ENCODE peak calls at places on chromosomes 5 and 9, in six cellular contexts. M, T, Q, S, A and L are unnamed samples.
A peak's percentile ranks its signal among the peaks of the same experiment; 100 is the strongest.

GRCh38 chr9:86396412-86396811 is 42.2 kb upstream of the TUT7 start:
- DNase-seq in T (no peak), S (no peak), Q (no peak), M (no peak), A (no peak), L (no peak)

GRCh38 chr9:22129134-22129533 is 120.0 kb upstream of the CDKN2B start:
- DNase-seq in M (no peak), A (no peak), S (no peak), Q (no peak), T (peak; percentile 67), L (no peak)

GRCh38 chr5:137660349-137660817 is 75.5 kb downstream of the KLHL3 start:
- DNase-seq in A (peak; percentile 42), M (peak; percentile 69), T (peak; percentile 73), Q (peak; percentile 59), S (peak; percentile 84), L (peak; percentile 67)

GRCh38 chr5:64612349-64612961 is 77.8 kb upstream of the SHISAL2B start:
- DNase-seq in M (peak; percentile 30), S (no peak), Q (peak; percentile 54), A (peak; percentile 33), T (peak; percentile 53), L (peak; percentile 16)

GRCh38 chr5:166165600-166165999 is 2125.8 kb upstream of the WWC1 start:
- DNase-seq in M (peak; percentile 6), T (no peak), A (peak; percentile 12), S (no peak), Q (no peak), L (no peak)

GRCh38 chr9:97807681-97808080 is 45.3 kb upstream of the FOXE1 start:
- DNase-seq in S (no peak), A (peak; percentile 72), T (no peak), M (no peak), Q (no peak), L (no peak)

GRCh38 chr5:123283031-123283430 is 140.2 kb downstream of the CEP120 start:
- DNase-seq in A (no peak), T (no peak), S (no peak), M (no peak), Q (no peak), L (no peak)

GRCh38 chr9:93225892-93226291 is 42.0 kb downstream of the WNK2 start:
- DNase-seq in T (no peak), M (no peak), A (no peak), S (no peak), Q (no peak), L (no peak)

GRCh38 chr9:131631254-131631653 is 85.9 kb downstream of the PRRT1B start:
- DNase-seq in T (no peak), M (no peak), S (no peak), A (no peak), Q (no peak), L (no peak)

GRCh38 chr9:126474201-126474765 is 139.4 kb upstream of the LMX1B start:
- DNase-seq in M (no peak), T (peak; percentile 61), Q (peak; percentile 53), S (no peak), A (no peak), L (peak; percentile 15)

GRCh38 chr9:133982971-133983720 is 9.0 kb downstream of the VAV2 start:
- DNase-seq in A (no peak), T (no peak), Q (no peak), M (no peak), S (no peak), L (no peak)

GRCh38 chr5:180208435-180209081 is 453 bp downstream of the RASGEF1C start:
- DNase-seq in T (no peak), S (no peak), M (no peak), A (peak; percentile 16), Q (peak; percentile 43), L (no peak)

GRCh38 chr9:113317777-113318176 is 14.6 kb upstream of the RNF183 start:
- DNase-seq in S (no peak), Q (no peak), M (no peak), T (peak; percentile 21), A (no peak), L (no peak)

GRCh38 chr5:9009931-9010652 is 535.8 kb downstream of the SEMA5A start:
- DNase-seq in Q (no peak), M (no peak), A (no peak), T (peak; percentile 84), S (no peak), L (no peak)

GRCh38 chr9:81427870-81428269 is 261.5 kb downstream of the TLE1 start:
- DNase-seq in S (no peak), A (no peak), Q (no peak), T (no peak), M (no peak), L (no peak)

GRCh38 chr9:110141118-110141797 is 66.7 kb downstream of the C9orf152 start:
- DNase-seq in M (no peak), Q (peak; percentile 77), A (peak; percentile 91), T (peak; percentile 100), S (no peak), L (peak; percentile 88)

GRCh38 chr9:131282688-131283422 is 6.5 kb upstream of the FAM78A start:
- DNase-seq in T (no peak), M (no peak), A (no peak), S (no peak), Q (peak; percentile 68), L (no peak)

GRCh38 chr5:137360607-137361006 is 138.5 kb downstream of the SPOCK1 start:
- DNase-seq in T (peak; percentile 53), S (no peak), A (no peak), M (no peak), Q (no peak), L (no peak)

GRCh38 chr5:156912869-156913268 is 50.2 kb downstream of the TIMD4 start:
- DNase-seq in T (no peak), Q (no peak), M (no peak), S (no peak), A (no peak), L (no peak)

GRCh38 chr5:157606046-157606445 is 30.5 kb upstream of the ADAM19 start:
- DNase-seq in M (no peak), A (no peak), Q (no peak), S (no peak), T (peak; percentile 22), L (no peak)

GRCh38 chr5:116514521-116514920 is 60.1 kb downstream of the SEMA6A start:
- DNase-seq in S (no peak), Q (no peak), T (no peak), A (no peak), M (no peak), L (no peak)

GRCh38 chr9:132485454-132485853 is 75.4 kb downstream of the CFAP77 start:
- DNase-seq in M (no peak), S (no peak), Q (no peak), T (no peak), A (no peak), L (no peak)

GRCh38 chr9:130997925-130998595 is 10.9 kb upstream of the LAMC3 start:
- DNase-seq in T (peak; percentile 60), S (no peak), A (peak; percentile 65), Q (peak; percentile 93), M (peak; percentile 57), L (peak; percentile 18)

GRCh38 chr5:83653669-83654068 is 67.0 kb downstream of the HAPLN1 start:
- DNase-seq in Q (no peak), S (no peak), M (no peak), A (no peak), T (no peak), L (no peak)

GRCh38 chr9:7148243-7148765 is 390.5 kb downstream of the KDM4C start:
- DNase-seq in A (no peak), T (no peak), M (no peak), Q (no peak), S (no peak), L (no peak)

GRCh38 chr5:80987078-80987766 is 27.1 kb downstream of the RASGRF2 start:
- DNase-seq in S (no peak), Q (no peak), T (no peak), M (no peak), A (no peak), L (no peak)

GRCh38 chr5:96752341-96753016 is 55.3 kb downstream of the ERAP1 start:
- DNase-seq in T (peak; percentile 61), M (peak; percentile 47), Q (peak; percentile 29), S (no peak), A (peak; percentile 35), L (peak; percentile 60)

GRCh38 chr5:74067748-74068541 is 441.9 kb downstream of the ARHGEF28 start:
- DNase-seq in M (no peak), T (peak; percentile 23), S (no peak), Q (no peak), A (no peak), L (no peak)

GRCh38 chr5:62206150-62206829 is 99.7 kb upstream of the KIF2A start:
- DNase-seq in A (no peak), T (peak; percentile 26), Q (no peak), M (no peak), S (no peak), L (no peak)

GRCh38 chr5:66653380-66653779 is 57.2 kb downstream of the MAST4 start:
- DNase-seq in M (no peak), A (no peak), S (no peak), T (peak; percentile 83), Q (peak; percentile 26), L (no peak)

GRCh38 chr5:69450116-69450515 is 35.2 kb downstream of the MARVELD2 start:
- DNase-seq in A (peak; percentile 69), M (no peak), T (peak; percentile 80), Q (peak; percentile 63), S (no peak), L (peak; percentile 59)

GRCh38 chr5:121668635-121669034 is 183.0 kb upstream of the FTMT start:
- DNase-seq in S (no peak), A (no peak), Q (no peak), M (no peak), T (no peak), L (no peak)

GRCh38 chr9:36976371-36977030 is 57.6 kb downstream of the PAX5 start:
- DNase-seq in S (no peak), M (no peak), Q (no peak), A (no peak), T (no peak), L (no peak)

GRCh38 chr9:137579259-137579604 is 507 bp upstream of the DPH7 start:
- DNase-seq in A (no peak), T (no peak), Q (no peak), S (no peak), M (no peak), L (no peak)

GRCh38 chr5:160466121-160466520 is 44.5 kb downstream of the PTTG1 start:
- DNase-seq in M (no peak), T (no peak), Q (no peak), A (no peak), S (no peak), L (no peak)

GRCh38 chr9:109966643-109967368 is 186.8 kb downstream of the PALM2AKAP2 start:
- DNase-seq in Q (no peak), T (no peak), S (no peak), A (no peak), M (no peak), L (no peak)

GRCh38 chr5:152246401-152246800 is 158.7 kb downstream of the NMUR2 start:
- DNase-seq in Q (peak; percentile 4), A (peak; percentile 5), M (peak; percentile 60), S (no peak), T (no peak), L (no peak)

GRCh38 chr5:113132579-113132978 is 156.0 kb downstream of the DCP2 start:
- DNase-seq in Q (no peak), M (no peak), T (no peak), S (no peak), A (no peak), L (no peak)